ENCODE peak calls at places on chromosome 2, in ten cellular contexts. V is A549, Z is astrocyte, P is PC-3, D is foreskin fibroblast, E is HCT116, M is transverse colon, Y is HFF-Myc, F is upper lobe of right lung, I is kidney. O is an unnamed sample.

GRCh38 chr2:25358836-25359235 is 17.1 kb upstream of the DNMT3A start:
- DNase-seq in P (no peak), M (no peak), V (no peak), E (no peak), D (no peak), F (no peak), Z (no peak), I (no peak), Y (no peak), O (no peak)

GRCh38 chr2:25851740-25852503 is 26.4 kb downstream of the ASXL2 start:
- DNase-seq in P (peak), M (no peak), I (no peak), Z (peak), F (no peak), D (peak), Y (peak), E (peak), V (peak), O (no peak)

GRCh38 chr2:12244070-12244469 is 472.7 kb upstream of the TRIB2 start:
- DNase-seq in Y (no peak), P (peak), F (no peak), Z (peak), I (no peak), V (no peak), E (no peak), D (no peak), M (no peak), O (no peak)

GRCh38 chr2:219057709-219058540 is 2.8 kb downstream of the IHH start:
- DNase-seq in M (peak), Z (peak), D (peak), I (peak), P (peak), F (peak), V (no peak), E (peak), Y (no peak), O (no peak)

GRCh38 chr2:133817680-133818566 is 249.7 kb upstream of the NCKAP5 start:
- DNase-seq in V (peak), I (no peak), Z (peak), M (no peak), E (peak), D (peak), P (peak), F (no peak), Y (peak), O (no peak)

GRCh38 chr2:48124592-48124991 is 218.3 kb upstream of the FBXO11 start:
- DNase-seq in V (no peak), M (no peak), P (no peak), E (no peak), F (no peak), D (no peak), I (no peak), Y (no peak), Z (no peak), O (no peak)

GRCh38 chr2:237549216-237550056 is 16.9 kb upstream of the PRLH start:
- DNase-seq in Z (no peak), Y (no peak), V (no peak), F (no peak), D (no peak), I (peak), P (no peak), M (no peak), E (no peak), O (peak)

GRCh38 chr2:230714122-230714453 is 1.4 kb downstream of the CAB39 start:
- DNase-seq in P (peak), Y (peak), F (no peak), D (peak), V (peak), I (no peak), E (no peak), Z (peak), M (peak), O (no peak)

GRCh38 chr2:101159526-101159925 is 8.3 kb upstream of the TBC1D8 start:
- DNase-seq in I (no peak), F (no peak), P (no peak), D (no peak), E (no peak), M (no peak), Y (no peak), Z (no peak), V (no peak), O (no peak)

GRCh38 chr2:44834656-44835055 is 106.8 kb upstream of the SIX3 start:
- DNase-seq in I (no peak), F (no peak), P (no peak), V (no peak), Z (no peak), D (no peak), E (no peak), Y (no peak), M (no peak), O (no peak)

GRCh38 chr2:85437488-85438290 is 19.2 kb downstream of the SH2D6 start:
- DNase-seq in M (peak), P (peak), I (peak), Y (no peak), Z (peak), F (peak), D (peak), E (no peak), V (peak), O (no peak)

GRCh38 chr2:148875387-148876051 is 492 bp downstream of the KIF5C start:
- DNase-seq in P (no peak), Z (no peak), E (no peak), Y (no peak), V (no peak), M (no peak), D (no peak), F (no peak), I (no peak), O (no peak)

GRCh38 chr2:202007015-202008011 is 26.3 kb upstream of the FZD7 start:
- DNase-seq in F (no peak), P (no peak), V (no peak), D (no peak), Y (no peak), M (no peak), I (no peak), Z (no peak), E (no peak), O (no peak)

GRCh38 chr2:36579297-36579664 is 18.7 kb downstream of the FEZ2 start:
- DNase-seq in E (no peak), D (no peak), M (no peak), P (no peak), Z (no peak), I (no peak), Y (no peak), V (no peak), F (no peak), O (no peak)

GRCh38 chr2:23235292-23235691 is 149.7 kb upstream of the KLHL29 start:
- DNase-seq in P (peak), Z (no peak), E (no peak), V (no peak), Y (peak), I (no peak), D (peak), M (no peak), F (no peak), O (no peak)

GRCh38 chr2:11998218-11998617 is 251.8 kb downstream of the LPIN1 start:
- DNase-seq in I (no peak), D (peak), P (peak), V (no peak), M (no peak), Z (peak), F (no peak), E (no peak), Y (no peak), O (no peak)

GRCh38 chr2:148877403-148877740 is 2.3 kb downstream of the KIF5C start:
- DNase-seq in E (no peak), Z (no peak), V (no peak), F (no peak), P (no peak), M (no peak), I (no peak), D (no peak), Y (no peak), O (no peak)

GRCh38 chr2:185215497-185215896 is 523.1 kb upstream of the FSIP2 start:
- DNase-seq in D (no peak), E (no peak), V (no peak), Y (no peak), P (no peak), M (no peak), F (no peak), I (no peak), Z (no peak), O (no peak)
- TF ChIP-seq CTCF in D (no peak), E (no peak), V (no peak), Y (no peak), P (peak), M (no peak), F (no peak), I (no peak), Z (no peak), O (no peak)

DNA sequence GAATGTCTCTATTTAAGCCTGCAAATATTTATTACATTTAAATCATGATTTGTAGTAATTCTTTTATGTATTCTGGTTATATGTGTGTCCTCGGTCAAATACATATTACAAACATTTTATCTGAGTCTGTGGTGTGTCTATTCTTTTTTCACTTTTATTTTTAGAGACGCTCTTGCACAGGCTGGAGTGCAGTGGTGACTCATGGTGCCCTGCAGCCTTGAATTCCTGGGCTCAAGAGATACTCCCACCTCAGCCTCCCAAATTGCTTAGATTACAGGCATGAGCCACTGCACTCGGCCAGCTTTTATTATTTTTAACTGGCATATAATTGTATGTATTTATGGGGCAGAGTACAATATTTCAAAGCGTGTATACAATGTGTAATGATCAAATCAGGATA is 47.5 kb downstream of the ARID5A start:
- DNase-seq in M (no peak), V (no peak), F (no peak), Z (peak), Y (no peak), I (no peak), P (peak), D (no peak), E (no peak), O (no peak)
- TF ChIP-seq CTCF in M (no peak), V (no peak), F (no peak), Z (no peak), Y (no peak), I (no peak), P (no peak), D (no peak), E (no peak), O (no peak)

DNA sequence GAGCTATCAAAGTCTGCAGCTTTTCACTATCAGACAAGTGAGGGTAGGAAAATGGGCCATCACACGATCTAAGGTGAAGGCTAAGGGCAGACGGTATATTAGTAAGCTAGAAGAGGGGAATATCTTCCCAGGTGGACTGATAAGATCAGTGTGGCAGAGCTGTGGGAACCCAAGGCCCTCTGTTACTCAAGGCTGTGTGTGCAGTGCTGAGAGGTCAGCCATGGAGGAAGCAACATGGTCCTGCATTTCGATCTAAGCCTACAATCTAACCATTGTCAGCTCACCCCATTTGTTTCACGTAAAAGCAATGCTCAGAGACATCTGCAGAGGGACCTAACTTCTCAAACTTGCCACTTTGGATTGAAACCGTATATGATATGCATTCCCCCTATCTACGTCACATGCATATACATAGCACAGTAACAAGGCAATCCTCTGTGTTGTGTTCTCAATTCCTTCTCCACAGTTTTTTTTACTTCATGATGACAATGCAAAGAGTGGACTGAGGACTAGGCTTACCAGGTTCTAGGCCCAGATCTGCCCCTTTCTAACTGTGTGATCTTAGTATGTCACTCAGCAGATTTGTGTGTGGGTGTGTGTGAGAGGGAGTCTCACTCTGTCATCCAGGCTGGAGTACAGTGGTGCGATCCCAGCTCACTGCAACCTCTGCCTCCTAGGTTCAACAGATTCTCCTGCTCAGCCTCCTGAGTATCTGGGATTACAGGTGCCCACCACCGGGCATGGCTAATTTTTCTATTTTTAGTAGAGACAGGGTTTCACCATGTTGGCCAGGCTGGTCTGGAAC is 45.2 kb downstream of the SLC8A1 start:
- DNase-seq in V (no peak), Y (no peak), P (no peak), I (no peak), D (no peak), E (no peak), Z (no peak), F (no peak), M (no peak), O (no peak)
- TF ChIP-seq CTCF in V (no peak), Y (no peak), P (no peak), I (no peak), D (no peak), E (no peak), Z (no peak), F (no peak), M (no peak), O (no peak)

DNA sequence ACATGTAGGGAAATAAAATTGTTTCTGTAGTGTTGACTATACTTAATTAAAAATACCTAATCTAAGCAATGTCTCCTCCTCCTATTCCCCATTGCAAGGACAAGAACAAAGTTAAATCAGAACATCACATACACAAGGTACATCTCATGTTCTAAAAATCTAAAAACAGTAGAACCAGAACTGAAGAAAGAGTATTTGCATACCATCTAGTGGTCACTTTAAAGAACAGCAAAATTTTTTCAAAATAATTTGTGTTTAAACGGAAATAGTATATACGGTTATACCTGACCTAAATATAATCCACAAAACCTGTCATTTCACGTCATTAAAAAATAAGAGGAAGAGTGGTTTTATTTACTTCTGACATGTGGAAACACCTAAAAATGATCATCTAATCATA is 294.3 kb upstream of the KCNH7 start:
- DNase-seq in P (peak), Z (peak), E (peak), M (no peak), Y (no peak), D (no peak), I (no peak), V (peak), F (no peak), O (no peak)
- TF ChIP-seq CTCF in P (peak), Z (peak), E (peak), M (peak), Y (no peak), D (peak), I (peak), V (peak), F (peak), O (peak)

DNA sequence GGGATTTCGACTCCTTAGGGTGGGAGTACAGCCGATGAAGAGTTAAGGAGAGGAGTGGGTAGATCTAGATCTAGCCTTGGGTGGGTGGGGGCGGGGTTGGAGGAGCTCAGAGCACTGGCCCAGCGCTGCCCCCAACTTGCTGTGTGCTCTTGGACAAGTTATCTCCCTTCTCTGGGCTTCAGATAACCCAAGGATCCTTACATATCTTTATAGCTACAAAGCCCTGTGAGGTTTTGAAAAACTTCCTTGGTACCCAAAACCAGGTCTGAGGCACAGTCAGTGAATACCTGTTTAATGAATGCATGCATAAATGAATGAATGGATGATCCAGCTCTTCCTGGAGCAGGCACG is 1.3 kb upstream of the ODC1 start:
- DNase-seq in P (no peak), D (no peak), F (no peak), Y (no peak), I (no peak), Z (no peak), E (no peak), V (no peak), M (no peak), O (no peak)
- TF ChIP-seq CTCF in P (no peak), D (no peak), F (no peak), Y (no peak), I (no peak), Z (no peak), E (no peak), V (no peak), M (no peak), O (no peak)

DNA sequence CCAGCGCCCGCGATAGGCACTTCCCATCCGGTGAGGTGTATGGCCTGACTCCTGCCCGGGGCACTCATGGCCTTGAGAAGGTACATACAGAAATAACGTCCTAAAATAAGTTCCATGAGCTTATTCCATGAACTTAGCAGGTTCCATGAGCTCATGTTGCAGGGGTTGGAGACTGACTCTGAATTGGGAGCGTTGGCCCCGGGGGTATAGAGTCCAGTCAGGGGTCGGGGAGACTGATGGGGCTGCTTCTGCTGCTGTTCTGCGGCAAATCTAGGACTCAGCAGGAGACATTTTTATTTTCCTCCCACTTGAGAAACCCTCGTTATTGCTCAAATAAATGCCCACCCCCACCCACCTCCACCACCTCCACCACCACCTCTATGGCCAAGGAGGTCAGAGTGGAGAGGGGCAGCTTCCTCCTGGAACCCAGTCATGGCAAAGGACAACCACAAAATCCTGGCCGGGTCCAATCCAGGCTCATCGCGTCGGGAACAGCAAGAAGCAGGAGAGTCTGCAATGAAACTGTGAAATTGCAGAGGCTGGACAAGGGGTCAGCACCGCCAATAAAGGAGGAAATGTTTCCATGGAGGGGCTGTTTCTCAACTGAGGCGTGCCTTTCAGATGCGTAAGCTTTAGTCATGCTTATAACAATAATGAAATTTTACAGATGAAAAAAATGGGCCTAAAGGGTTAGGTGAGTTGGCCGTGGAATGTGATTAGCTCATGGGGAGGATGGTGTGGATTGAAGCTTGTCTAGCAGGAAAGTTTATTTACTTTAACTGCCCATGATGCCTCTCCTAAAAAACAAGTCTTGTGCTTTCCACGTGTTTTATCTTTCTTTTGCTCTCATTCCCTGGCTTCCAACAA is 136.6 kb upstream of the ALKAL2 start:
- DNase-seq in Z (peak), D (no peak), V (no peak), E (no peak), Y (no peak), M (no peak), F (no peak), I (no peak), P (peak), O (no peak)
- TF ChIP-seq CTCF in Z (no peak), D (no peak), V (no peak), E (no peak), Y (no peak), M (no peak), F (no peak), I (no peak), P (no peak), O (no peak)

GRCh38 chr2:108396845-108397244 is 19.1 kb downstream of the SULT1C4 start:
- DNase-seq in V (no peak), M (no peak), Z (no peak), I (no peak), Y (no peak), P (peak), E (peak), D (no peak), F (no peak), O (no peak)
- TF ChIP-seq CTCF in V (no peak), M (no peak), Z (peak), I (no peak), Y (peak), P (peak), E (peak), D (peak), F (no peak), O (peak)

GRCh38 chr2:143852748-143853147 is 667.2 kb downstream of the ZEB2 start:
- DNase-seq in Z (no peak), M (no peak), D (no peak), I (no peak), E (no peak), F (no peak), V (no peak), Y (no peak), P (no peak), O (no peak)
- TF ChIP-seq CTCF in Z (no peak), M (no peak), D (no peak), I (no peak), E (no peak), F (no peak), V (no peak), Y (no peak), P (no peak), O (no peak)

DNA sequence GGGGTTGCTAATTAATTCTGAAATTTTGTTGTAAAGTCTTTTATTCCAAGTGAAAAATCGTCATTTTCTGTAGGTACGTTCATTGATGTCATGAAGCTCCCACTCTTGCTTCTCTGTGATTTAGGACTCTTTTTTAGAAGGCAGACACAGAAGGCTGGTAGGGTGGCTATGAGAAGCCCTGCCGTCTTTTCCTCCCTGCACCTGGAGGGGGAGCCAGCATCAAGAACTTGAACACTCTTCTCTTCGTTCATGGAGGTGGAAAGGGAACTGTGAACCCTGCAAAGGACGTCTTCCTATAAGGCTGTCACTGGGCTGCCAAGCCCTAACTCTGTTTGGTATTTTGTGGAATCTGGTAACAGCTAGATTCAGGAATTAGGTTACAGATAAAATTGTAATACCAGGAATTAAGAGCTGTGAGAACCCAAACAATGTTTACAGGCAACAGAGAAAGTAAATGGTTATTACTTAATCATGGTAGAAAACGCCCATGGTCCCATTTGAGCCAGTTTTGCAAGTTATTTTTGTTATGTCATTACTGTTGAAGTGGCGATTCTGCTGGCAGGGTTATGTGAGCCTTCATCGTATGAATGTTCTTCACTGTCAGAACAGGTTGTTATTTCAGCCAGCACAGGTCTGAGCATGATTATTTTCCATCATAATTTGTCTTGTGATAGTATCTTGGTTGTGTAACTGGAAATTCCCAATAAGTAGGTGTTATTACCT is 112.2 kb downstream of the OSBPL6 start:
- DNase-seq in P (peak), I (no peak), D (peak), V (peak), Z (no peak), Y (peak), E (peak), M (peak), F (peak), O (no peak)
- TF ChIP-seq CTCF in P (peak), I (peak), D (peak), V (peak), Z (peak), Y (peak), E (peak), M (peak), F (peak), O (peak)